ENCODE peak calls at places on chromosomes 4 and X, in seven cellular contexts. P is RWPE1, W is ELR, X is mesothelial cell of epicardium, C is DMS79, Z is kidney tubule cell, G is type B pancreatic cell. Y is an unnamed sample.

GRCh38 chrX:124373348-124373747 is 27.0 kb downstream of the SH2D1A start:
- DNase-seq in P (no peak), W (no peak), X (no peak), C (no peak), Z (no peak), G (no peak), Y (no peak)

GRCh38 chr4:26061248-26061986 is 147.4 kb downstream of the SMIM20 start:
- DNase-seq in P (peak), W (peak), X (no peak), C (no peak), Z (peak), G (no peak), Y (peak)

GRCh38 chrX:15242899-15243555 is 26.9 kb downstream of the ASB9 start:
- DNase-seq in P (peak), W (peak), X (no peak), C (no peak), Z (peak), G (no peak), Y (peak)

GRCh38 chr4:45063701-45064100 is 337.3 kb upstream of the GNPDA2 start:
- DNase-seq in P (no peak), W (no peak), X (no peak), C (no peak), Z (no peak), G (no peak), Y (no peak)

GRCh38 chr4:21790437-21791029 is 158.0 kb downstream of the KCNIP4 start:
- DNase-seq in P (no peak), W (peak), X (no peak), C (no peak), Z (peak), G (no peak), Y (peak)

GRCh38 chr4:83009529-83009928 is 1.1 kb downstream of the LIN54 start:
- DNase-seq in P (no peak), W (peak), X (no peak), C (no peak), Z (no peak), G (no peak), Y (no peak)

GRCh38 chr4:119286377-119287002 is 35.4 kb downstream of the FABP2 start:
- DNase-seq in P (no peak), W (peak), X (no peak), C (no peak), Z (peak), G (no peak), Y (peak)

GRCh38 chr4:78464265-78464664 is 87.3 kb upstream of the ANXA3 start:
- DNase-seq in P (no peak), W (no peak), X (no peak), C (no peak), Z (peak), G (no peak), Y (peak)

GRCh38 chr4:144644368-144645101 is 1.4 kb upstream of the HHIP start:
- DNase-seq in P (no peak), W (no peak), X (no peak), C (no peak), Z (peak), G (no peak), Y (no peak)

GRCh38 chr4:13322681-13323101 is 161.4 kb downstream of the RAB28 start:
- DNase-seq in P (no peak), W (peak), X (no peak), C (no peak), Z (peak), G (no peak), Y (no peak)

GRCh38 chrX:20015945-20016617 is 25.2 kb upstream of the BCLAF3 start:
- DNase-seq in P (no peak), W (no peak), X (no peak), C (no peak), Z (no peak), G (no peak), Y (no peak)

GRCh38 chrX:68114573-68115199 is 318.6 kb downstream of the OPHN1 start:
- DNase-seq in P (peak), W (peak), X (no peak), C (no peak), Z (peak), G (no peak), Y (no peak)

GRCh38 chr4:111689214-111689613 is 456.0 kb upstream of the FAM241A start:
- DNase-seq in P (no peak), W (peak), X (no peak), C (no peak), Z (no peak), G (no peak), Y (no peak)

GRCh38 chr4:83043801-83044407 is 8.9 kb downstream of the COPS4 start:
- DNase-seq in P (peak), W (peak), X (no peak), C (no peak), Z (no peak), G (no peak), Y (no peak)

GRCh38 chrX:10755477-10756334 is 135.3 kb upstream of the MID1 start:
- DNase-seq in P (no peak), W (peak), X (no peak), C (no peak), Z (peak), G (no peak), Y (no peak)

GRCh38 chrX:13717697-13718483 is 16.5 kb downstream of the TRAPPC2 start:
- DNase-seq in P (no peak), W (no peak), X (no peak), C (no peak), Z (no peak), G (no peak), Y (no peak)

GRCh38 chr4:140052050-140052449 is 101.9 kb downstream of the MAML3 start:
- DNase-seq in P (peak), W (peak), X (no peak), C (no peak), Z (peak), G (no peak), Y (peak)

GRCh38 chr4:21628916-21629315 is 319.7 kb downstream of the KCNIP4 start:
- DNase-seq in P (no peak), W (no peak), X (no peak), C (no peak), Z (no peak), G (no peak), Y (no peak)

GRCh38 chr4:38560763-38561558 is 103.0 kb upstream of the KLF3 start:
- DNase-seq in P (no peak), W (no peak), X (no peak), C (no peak), Z (peak), G (no peak), Y (no peak)

GRCh38 chr4:161256172-161256571 is 907.6 kb downstream of the FSTL5 start:
- DNase-seq in P (no peak), W (no peak), X (no peak), C (no peak), Z (no peak), G (no peak), Y (peak)

GRCh38 chrX:3204606-3205005 is 141.8 kb downstream of the MXRA5 start:
- DNase-seq in P (no peak), W (no peak), X (no peak), C (no peak), Z (no peak), G (no peak), Y (no peak)

GRCh38 chr4:125704726-125705125 is 390.0 kb downstream of the FAT4 start:
- DNase-seq in P (no peak), W (peak), X (no peak), C (no peak), Z (peak), G (no peak), Y (no peak)

GRCh38 chr4:836781-837301 is 10.9 kb upstream of the CPLX1 start:
- DNase-seq in P (no peak), W (no peak), X (no peak), C (no peak), Z (no peak), G (no peak), Y (no peak)

GRCh38 chr4:89598602-89599001 is 238.4 kb downstream of the SNCA start:
- DNase-seq in P (peak), W (peak), X (no peak), C (no peak), Z (peak), G (no peak), Y (peak)

GRCh38 chr4:108350332-108350731 is 181.6 kb upstream of the LEF1 start:
- DNase-seq in P (no peak), W (no peak), X (no peak), C (no peak), Z (no peak), G (no peak), Y (no peak)